ENCODE peak calls at places on chromosomes 1 and 21, in four cellular contexts. One of them, this sample, is unnamed.

GRCh38 chr1:81699234-81699633 is 101.5 kb upstream of the ADGRL2 start:
- DNase-seq in Calu3: peak
- DNase-seq in stimulated activated CD4-positive, alpha-beta T cell treated with anti-CD3 and anti-CD28 coated beads, Interleukin-4, amount 100 ng/mL, for 24 hours: no peak
- DNase-seq in AG09319: no peak
- DNase-seq in this sample: no peak

GRCh38 chr1:37858931-37859506 is 373 bp downstream of the MTF1 start:
- DNase-seq in AG09319: no peak
- DNase-seq in Calu3: peak
- DNase-seq in stimulated activated CD4-positive, alpha-beta T cell treated with anti-CD3 and anti-CD28 coated beads, Interleukin-4, amount 100 ng/mL, for 24 hours: no peak
- DNase-seq in this sample: no peak

GRCh38 chr1:202656057-202656456 is 54.2 kb downstream of the SYT2 start:
- DNase-seq in stimulated activated CD4-positive, alpha-beta T cell treated with anti-CD3 and anti-CD28 coated beads, Interleukin-4, amount 100 ng/mL, for 24 hours: no peak
- DNase-seq in Calu3: peak
- DNase-seq in AG09319: no peak
- DNase-seq in this sample: no peak

GRCh38 chr1:219092206-219092605 is 81.5 kb upstream of the LYPLAL1 start:
- DNase-seq in stimulated activated CD4-positive, alpha-beta T cell treated with anti-CD3 and anti-CD28 coated beads, Interleukin-4, amount 100 ng/mL, for 24 hours: no peak
- DNase-seq in Calu3: no peak
- DNase-seq in AG09319: no peak
- DNase-seq in this sample: no peak

GRCh38 chr1:87144546-87144945 is 184.1 kb upstream of the LMO4 start:
- DNase-seq in Calu3: no peak
- DNase-seq in stimulated activated CD4-positive, alpha-beta T cell treated with anti-CD3 and anti-CD28 coated beads, Interleukin-4, amount 100 ng/mL, for 24 hours: no peak
- DNase-seq in AG09319: no peak
- DNase-seq in this sample: no peak

GRCh38 chr1:84428220-84428619 is 29.9 kb downstream of the DNASE2B start:
- DNase-seq in stimulated activated CD4-positive, alpha-beta T cell treated with anti-CD3 and anti-CD28 coated beads, Interleukin-4, amount 100 ng/mL, for 24 hours: no peak
- DNase-seq in Calu3: no peak
- DNase-seq in AG09319: no peak
- DNase-seq in this sample: no peak

GRCh38 chr1:52641307-52641706 is 8.3 kb downstream of the SHISAL2A start:
- DNase-seq in Calu3: no peak
- DNase-seq in AG09319: no peak
- DNase-seq in stimulated activated CD4-positive, alpha-beta T cell treated with anti-CD3 and anti-CD28 coated beads, Interleukin-4, amount 100 ng/mL, for 24 hours: no peak
- DNase-seq in this sample: no peak

GRCh38 chr1:224273651-224274050 is 56.3 kb downstream of the NVL start:
- DNase-seq in stimulated activated CD4-positive, alpha-beta T cell treated with anti-CD3 and anti-CD28 coated beads, Interleukin-4, amount 100 ng/mL, for 24 hours: no peak
- DNase-seq in AG09319: no peak
- DNase-seq in Calu3: no peak
- DNase-seq in this sample: no peak

GRCh38 chr1:33163621-33164071 is 18.2 kb downstream of the TRIM62 start:
- DNase-seq in AG09319: no peak
- DNase-seq in stimulated activated CD4-positive, alpha-beta T cell treated with anti-CD3 and anti-CD28 coated beads, Interleukin-4, amount 100 ng/mL, for 24 hours: no peak
- DNase-seq in Calu3: no peak
- DNase-seq in this sample: no peak

GRCh38 chr1:178495741-178496409 is 889 bp downstream of the CLEC20A start:
- DNase-seq in Calu3: no peak
- DNase-seq in AG09319: no peak
- DNase-seq in stimulated activated CD4-positive, alpha-beta T cell treated with anti-CD3 and anti-CD28 coated beads, Interleukin-4, amount 100 ng/mL, for 24 hours: no peak
- DNase-seq in this sample: no peak

GRCh38 chr1:229027622-229028182 is 243.2 kb upstream of the RAB4A start:
- DNase-seq in Calu3: peak
- DNase-seq in AG09319: no peak
- DNase-seq in stimulated activated CD4-positive, alpha-beta T cell treated with anti-CD3 and anti-CD28 coated beads, Interleukin-4, amount 100 ng/mL, for 24 hours: peak
- DNase-seq in this sample: peak

GRCh38 chr1:178725603-178726517 is 816 bp downstream of the RALGPS2 start:
- DNase-seq in stimulated activated CD4-positive, alpha-beta T cell treated with anti-CD3 and anti-CD28 coated beads, Interleukin-4, amount 100 ng/mL, for 24 hours: peak
- DNase-seq in Calu3: peak
- DNase-seq in AG09319: peak
- DNase-seq in this sample: peak

GRCh38 chr1:115908565-115909334 is 67.6 kb upstream of the SLC22A15 start:
- DNase-seq in stimulated activated CD4-positive, alpha-beta T cell treated with anti-CD3 and anti-CD28 coated beads, Interleukin-4, amount 100 ng/mL, for 24 hours: no peak
- DNase-seq in Calu3: no peak
- DNase-seq in AG09319: no peak
- DNase-seq in this sample: no peak

GRCh38 chr1:193589597-193590040 is 403.2 kb upstream of the B3GALT2 start:
- DNase-seq in AG09319: no peak
- DNase-seq in Calu3: no peak
- DNase-seq in stimulated activated CD4-positive, alpha-beta T cell treated with anti-CD3 and anti-CD28 coated beads, Interleukin-4, amount 100 ng/mL, for 24 hours: no peak
- DNase-seq in this sample: no peak

GRCh38 chr1:91730781-91731732 is 154.9 kb downstream of the TGFBR3 start:
- DNase-seq in stimulated activated CD4-positive, alpha-beta T cell treated with anti-CD3 and anti-CD28 coated beads, Interleukin-4, amount 100 ng/mL, for 24 hours: peak
- DNase-seq in AG09319: no peak
- DNase-seq in Calu3: peak
- DNase-seq in this sample: no peak

GRCh38 chr1:151165281-151165737 is 393 bp downstream of the LYSMD1 start:
- DNase-seq in Calu3: peak
- DNase-seq in AG09319: no peak
- DNase-seq in stimulated activated CD4-positive, alpha-beta T cell treated with anti-CD3 and anti-CD28 coated beads, Interleukin-4, amount 100 ng/mL, for 24 hours: no peak
- DNase-seq in this sample: peak

GRCh38 chr1:78101514-78101913 is 55.7 kb downstream of the GIPC2 start:
- DNase-seq in stimulated activated CD4-positive, alpha-beta T cell treated with anti-CD3 and anti-CD28 coated beads, Interleukin-4, amount 100 ng/mL, for 24 hours: no peak
- DNase-seq in Calu3: peak
- DNase-seq in AG09319: peak
- DNase-seq in this sample: no peak

GRCh38 chr1:22717038-22717758 is 6.6 kb downstream of the EPHB2 start:
- DNase-seq in AG09319: no peak
- DNase-seq in Calu3: peak
- DNase-seq in stimulated activated CD4-positive, alpha-beta T cell treated with anti-CD3 and anti-CD28 coated beads, Interleukin-4, amount 100 ng/mL, for 24 hours: no peak
- DNase-seq in this sample: no peak

GRCh38 chr1:163361123-163361934 is 39.6 kb downstream of the NUF2 start:
- DNase-seq in AG09319: no peak
- DNase-seq in stimulated activated CD4-positive, alpha-beta T cell treated with anti-CD3 and anti-CD28 coated beads, Interleukin-4, amount 100 ng/mL, for 24 hours: no peak
- DNase-seq in Calu3: peak
- DNase-seq in this sample: no peak

GRCh38 chr21:25760061-25760460 is 25.3 kb downstream of the GABPA start:
- DNase-seq in Calu3: no peak
- DNase-seq in AG09319: no peak
- DNase-seq in stimulated activated CD4-positive, alpha-beta T cell treated with anti-CD3 and anti-CD28 coated beads, Interleukin-4, amount 100 ng/mL, for 24 hours: no peak
- DNase-seq in this sample: no peak

GRCh38 chr1:65062339-65062738 is 85.7 kb upstream of the AK4 start:
- DNase-seq in stimulated activated CD4-positive, alpha-beta T cell treated with anti-CD3 and anti-CD28 coated beads, Interleukin-4, amount 100 ng/mL, for 24 hours: no peak
- DNase-seq in AG09319: no peak
- DNase-seq in Calu3: no peak
- DNase-seq in this sample: no peak

GRCh38 chr1:92623187-92623778 is 136.6 kb upstream of the GFI1 start:
- DNase-seq in Calu3: no peak
- DNase-seq in stimulated activated CD4-positive, alpha-beta T cell treated with anti-CD3 and anti-CD28 coated beads, Interleukin-4, amount 100 ng/mL, for 24 hours: no peak
- DNase-seq in AG09319: no peak
- DNase-seq in this sample: no peak

GRCh38 chr21:45421846-45422775 is 17.1 kb downstream of the COL18A1 start:
- DNase-seq in stimulated activated CD4-positive, alpha-beta T cell treated with anti-CD3 and anti-CD28 coated beads, Interleukin-4, amount 100 ng/mL, for 24 hours: no peak
- DNase-seq in Calu3: no peak
- DNase-seq in AG09319: no peak
- DNase-seq in this sample: no peak

GRCh38 chr1:198157847-198158765 is 1.3 kb downstream of the NEK7 start:
- DNase-seq in stimulated activated CD4-positive, alpha-beta T cell treated with anti-CD3 and anti-CD28 coated beads, Interleukin-4, amount 100 ng/mL, for 24 hours: no peak
- DNase-seq in Calu3: no peak
- DNase-seq in AG09319: no peak
- DNase-seq in this sample: peak

GRCh38 chr1:17777818-17778217 is 22.7 kb downstream of the ACTL8 start:
- DNase-seq in Calu3: no peak
- DNase-seq in stimulated activated CD4-positive, alpha-beta T cell treated with anti-CD3 and anti-CD28 coated beads, Interleukin-4, amount 100 ng/mL, for 24 hours: no peak
- DNase-seq in AG09319: no peak
- DNase-seq in this sample: no peak

GRCh38 chr21:26795866-26796329 is 49.3 kb downstream of the ADAMTS1 start:
- DNase-seq in Calu3: peak
- DNase-seq in stimulated activated CD4-positive, alpha-beta T cell treated with anti-CD3 and anti-CD28 coated beads, Interleukin-4, amount 100 ng/mL, for 24 hours: no peak
- DNase-seq in AG09319: peak
- DNase-seq in this sample: peak

GRCh38 chr1:101257500-101258325 is 20.9 kb downstream of the S1PR1 start:
- DNase-seq in stimulated activated CD4-positive, alpha-beta T cell treated with anti-CD3 and anti-CD28 coated beads, Interleukin-4, amount 100 ng/mL, for 24 hours: no peak
- DNase-seq in Calu3: no peak
- DNase-seq in AG09319: no peak
- DNase-seq in this sample: peak

GRCh38 chr1:19453843-19454242 is 31.5 kb downstream of the CAPZB start:
- DNase-seq in stimulated activated CD4-positive, alpha-beta T cell treated with anti-CD3 and anti-CD28 coated beads, Interleukin-4, amount 100 ng/mL, for 24 hours: no peak
- DNase-seq in Calu3: no peak
- DNase-seq in AG09319: no peak
- DNase-seq in this sample: no peak

GRCh38 chr1:9476790-9477463 is 62.3 kb upstream of the SLC25A33 start:
- DNase-seq in AG09319: no peak
- DNase-seq in stimulated activated CD4-positive, alpha-beta T cell treated with anti-CD3 and anti-CD28 coated beads, Interleukin-4, amount 100 ng/mL, for 24 hours: no peak
- DNase-seq in Calu3: no peak
- DNase-seq in this sample: no peak

GRCh38 chr1:21884456-21885235 is 52.5 kb downstream of the HSPG2 start:
- DNase-seq in Calu3: no peak
- DNase-seq in stimulated activated CD4-positive, alpha-beta T cell treated with anti-CD3 and anti-CD28 coated beads, Interleukin-4, amount 100 ng/mL, for 24 hours: no peak
- DNase-seq in AG09319: no peak
- DNase-seq in this sample: no peak

This sample was measured in DND-41.